ENCODE peak calls at places on chromosomes 7 and 10, in five cellular contexts. M is IMR-90, J is mesenchymal stem cell, B is H1, F is trophoblast cell. O is an unnamed sample.

GRCh38 chr10:97718178-97718577 is 4.6 kb downstream of the MARVELD1 start:
- DNase-seq in M (no peak), J (no peak), B (no peak), F (peak; percentile 46), O (no peak)

GRCh38 chr10:103995134-103995533 is 28.2 kb downstream of the SLK start:
- DNase-seq in M (no peak), J (no peak), B (no peak), F (no peak), O (no peak)

GRCh38 chr10:113704637-113705343 is 25.1 kb downstream of the CASP7 start:
- DNase-seq in M (peak; percentile 60), J (peak; percentile 70), B (no peak), F (peak; percentile 8), O (peak; percentile 30)

GRCh38 chr10:110499796-110500514 is 2.2 kb downstream of the DUSP5 start:
- DNase-seq in M (peak; percentile 58), J (no peak), B (no peak), F (no peak), O (no peak)

GRCh38 chr7:157593541-157593940 is 256.7 kb downstream of the DNAJB6 start:
- DNase-seq in M (no peak), J (no peak), B (no peak), F (no peak), O (no peak)

GRCh38 chr10:76717141-76717540 is 920.5 kb downstream of the KCNMA1 start:
- DNase-seq in M (peak; percentile 71), J (peak; percentile 53), B (no peak), F (no peak), O (no peak)

GRCh38 chr7:71486856-71487628 is 355.1 kb downstream of the GALNT17 start:
- DNase-seq in M (no peak), J (peak; percentile 45), B (no peak), F (no peak), O (no peak)

GRCh38 chr10:74208081-74208480 is 57.1 kb downstream of the ADK start:
- DNase-seq in M (no peak), J (no peak), B (peak; percentile 58), F (no peak), O (peak; percentile 3)

GRCh38 chr7:158273138-158273651 is 314.4 kb downstream of the PTPRN2 start:
- DNase-seq in M (no peak), J (no peak), B (no peak), F (no peak), O (no peak)

GRCh38 chr10:6014241-6014761 is 37.0 kb upstream of the IL15RA start:
- DNase-seq in M (peak; percentile 42), J (peak; percentile 49), B (peak; percentile 74), F (peak; percentile 24), O (no peak)

GRCh38 chr10:114357591-114357990 is 46.7 kb downstream of the AFAP1L2 start:
- DNase-seq in M (no peak), J (peak; percentile 61), B (no peak), F (no peak), O (no peak)

GRCh38 chr7:90262438-90262837 is 17.5 kb downstream of the CFAP69 start:
- DNase-seq in M (peak; percentile 35), J (peak; percentile 20), B (no peak), F (no peak), O (no peak)

GRCh38 chr10:37854606-37855005 is 2.8 kb downstream of the ZNF248 start:
- DNase-seq in M (no peak), J (no peak), B (no peak), F (no peak), O (no peak)

GRCh38 chr10:37856881-37857286 is 526 bp downstream of the ZNF248 start:
- DNase-seq in M (no peak), J (no peak), B (no peak), F (peak; percentile 0), O (no peak)

GRCh38 chr10:37860494-37861190 is 3.2 kb upstream of the ZNF248 start:
- DNase-seq in M (peak; percentile 82), J (peak; percentile 44), B (no peak), F (no peak), O (no peak)

GRCh38 chr10:37857287-37858211 is at the start of gene ZNF248:
- DNase-seq in M (peak; percentile 96), J (peak; percentile 93), B (peak; percentile 88), F (peak; percentile 98), O (peak; percentile 91)

DNA sequence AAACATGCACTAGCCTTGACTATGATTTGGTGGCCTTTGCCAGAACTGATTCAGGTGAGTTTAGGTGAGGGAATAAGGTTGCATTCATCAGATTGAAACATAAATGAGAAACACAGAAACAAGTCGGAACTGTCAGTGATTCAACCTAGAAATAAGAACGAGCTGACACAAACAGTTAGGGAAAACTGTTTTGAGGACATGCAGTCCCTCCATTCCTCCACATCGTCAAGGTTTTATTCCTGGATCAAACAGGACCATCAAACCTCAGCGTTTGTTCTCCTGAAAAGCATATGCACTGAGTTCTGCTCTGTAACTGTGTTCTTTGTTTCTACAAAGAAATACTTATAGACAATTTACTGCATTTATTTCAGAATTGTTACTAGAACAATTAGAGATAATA is 1.7 kb downstream of the ZNF248 start:
- DNase-seq in M (no peak), J (no peak), B (no peak), F (no peak), O (no peak)
- H3K9ac ChIP-seq in M (no peak overlapping the region), J (peak overlapping the region; percentile 95), B (no peak overlapping the region), F (no peak overlapping the region), O (no peak overlapping the region)

GRCh38 chr10:118501637-118502440 is 93.6 kb downstream of the PRLHR start:
- DNase-seq in M (no peak), J (no peak), B (no peak), F (peak; percentile 31), O (no peak)
- H4K91ac ChIP-seq in M (no peak overlapping the region), J (no peak overlapping the region), B (no peak overlapping the region), F (no peak overlapping the region), O (no peak overlapping the region)

GRCh38 chr7:129012641-129013040 is 42.3 kb downstream of the TNPO3 start:
- DNase-seq in M (no peak), J (no peak), B (no peak), F (no peak), O (no peak)

GRCh38 chr7:129013048-129013721 is 41.7 kb downstream of the TNPO3 start:
- DNase-seq in M (no peak), J (no peak), B (no peak), F (no peak), O (no peak)

GRCh38 chr7:129017264-129017663 is 37.6 kb downstream of the TNPO3 start:
- DNase-seq in M (no peak), J (no peak), B (no peak), F (no peak), O (no peak)

GRCh38 chr7:129017933-129018538 is 36.9 kb downstream of the TNPO3 start:
- DNase-seq in M (no peak), J (no peak), B (no peak), F (no peak), O (no peak)

GRCh38 chr7:129014501-129015101 is 40.3 kb downstream of the TNPO3 start:
- DNase-seq in M (no peak), J (no peak), B (no peak), F (no peak), O (no peak)
- H3K36me3 ChIP-seq in M (peaks cover 14% of the 10 kb centered on the region), J (peaks cover 11% of the 10 kb centered on the region), B (peaks cover 5% of the 10 kb centered on the region), F (peaks cover 12% of the 10 kb centered on the region), O (peaks cover 90% of the 10 kb centered on the region)

GRCh38 chr10:44249490-44249889 is 135.4 kb downstream of the CXCL12 start:
- DNase-seq in M (no peak), J (no peak), B (no peak), F (no peak), O (no peak)
- H3K9ac ChIP-seq in M (no peak overlapping the region), J (no peak overlapping the region), B (no peak overlapping the region), F (no peak overlapping the region), O (no peak overlapping the region)

GRCh38 chr7:126718419-126718818 is 534.3 kb downstream of the GRM8 start:
- DNase-seq in M (no peak), J (no peak), B (no peak), F (no peak), O (no peak)
- H4K91ac ChIP-seq in M (no peak overlapping the region), J (no peak overlapping the region), B (no peak overlapping the region), F (no peak overlapping the region), O (no peak overlapping the region)

DNA sequence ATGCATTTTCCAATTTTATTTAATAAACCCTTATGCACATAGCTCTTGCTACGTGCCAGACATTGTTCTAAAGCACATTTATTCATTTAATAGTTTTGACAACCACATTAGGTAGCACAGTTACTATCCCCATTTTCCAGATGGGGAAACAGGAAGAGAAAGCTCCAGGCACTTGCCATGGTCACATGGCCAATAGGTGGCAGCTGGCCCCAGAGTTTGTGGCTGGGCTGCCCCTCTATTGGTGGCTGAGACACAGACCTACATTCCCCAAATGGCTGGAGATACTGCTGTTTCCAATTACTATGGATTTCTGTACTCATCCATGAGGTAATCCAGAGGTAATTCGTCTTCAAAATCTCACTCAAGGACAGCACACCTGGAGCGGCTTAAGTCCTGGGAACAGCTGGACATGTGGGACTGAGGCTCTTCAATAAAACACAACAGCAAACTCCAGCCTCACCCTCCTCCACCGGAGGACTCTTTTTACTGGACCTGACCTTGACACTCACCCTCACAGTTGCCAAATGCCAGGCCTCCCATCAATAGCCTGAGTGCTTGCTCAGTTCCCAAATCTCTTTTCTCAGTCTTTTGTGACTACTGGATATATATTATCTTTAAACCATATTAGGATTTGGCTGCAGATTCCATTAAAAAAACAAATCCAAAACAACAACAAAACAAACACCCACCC is 106.1 kb downstream of the CLEC2L start:
- DNase-seq in M (no peak), J (no peak), B (no peak), F (no peak), O (no peak)
- H3K36me3 ChIP-seq in M (peaks cover 66% of the 10 kb centered on the region), J (peaks cover 49% of the 10 kb centered on the region), B (peaks cover 2% of the 10 kb centered on the region), F (peaks cover 3% of the 10 kb centered on the region), O (peaks cover 14% of the 10 kb centered on the region)

GRCh38 chr7:44276571-44277101 is 48.8 kb downstream of the CAMK2B start:
- DNase-seq in M (no peak), J (no peak), B (no peak), F (no peak), O (no peak)
- H3K9ac ChIP-seq in M (no peak overlapping the region), J (no peak overlapping the region), B (no peak overlapping the region), F (no peak overlapping the region), O (peak overlapping the region; percentile 74)